ENCODE peak calls at places on chromosomes 5 and 9, in seven cellular contexts. R, L, X, K, Z, O and T are unnamed samples.

GRCh38 chr5:87936667-87937066 is 332.0 kb downstream of the TMEM161B start:
- DNase-seq in R (no peak), L (no peak), X (no peak), K (no peak), Z (no peak), O (no peak), T (no peak)

GRCh38 chr9:92100237-92100911 is 14.8 kb downstream of the SPTLC1 start:
- DNase-seq in R (no peak), L (peak; percentile 78), X (no peak), K (no peak), Z (no peak), O (no peak), T (no peak)

GRCh38 chr9:5510360-5510931 is at the start of gene PDCD1LG2:
- DNase-seq in R (no peak), L (no peak), X (no peak), K (peak; percentile 32), Z (no peak), O (peak; percentile 76), T (no peak)

GRCh38 chr5:922041-922744 is 29.5 kb downstream of the TRIP13 start:
- DNase-seq in R (no peak), L (no peak), X (no peak), K (no peak), Z (no peak), O (no peak), T (no peak)

GRCh38 chr5:79020861-79021561 is 35.9 kb upstream of the ARSB start:
- DNase-seq in R (peak; percentile 27), L (peak; percentile 58), X (peak; percentile 61), K (peak; percentile 33), Z (peak; percentile 18), O (no peak), T (peak; percentile 16)

GRCh38 chr9:94772654-94773303 is 46.3 kb downstream of the AOPEP start:
- DNase-seq in R (no peak), L (no peak), X (no peak), K (peak; percentile 42), Z (no peak), O (no peak), T (no peak)

GRCh38 chr9:78691531-78691930 is 394.6 kb downstream of the PSAT1 start:
- DNase-seq in R (no peak), L (no peak), X (no peak), K (no peak), Z (no peak), O (no peak), T (no peak)

GRCh38 chr5:35248843-35249780 is 18.8 kb upstream of the PRLR start:
- DNase-seq in R (no peak), L (no peak), X (no peak), K (no peak), Z (no peak), O (no peak), T (no peak)

GRCh38 chr9:97307091-97307490 is 368 bp upstream of the CCDC180 start:
- DNase-seq in R (no peak), L (no peak), X (peak; percentile 97), K (peak; percentile 34), Z (peak; percentile 75), O (no peak), T (no peak)

GRCh38 chr9:137083418-137084004 is 3.3 kb upstream of the MAN1B1 start:
- DNase-seq in R (peak; percentile 70), L (peak; percentile 94), X (no peak), K (no peak), Z (peak; percentile 54), O (peak; percentile 66), T (no peak)

DNA sequence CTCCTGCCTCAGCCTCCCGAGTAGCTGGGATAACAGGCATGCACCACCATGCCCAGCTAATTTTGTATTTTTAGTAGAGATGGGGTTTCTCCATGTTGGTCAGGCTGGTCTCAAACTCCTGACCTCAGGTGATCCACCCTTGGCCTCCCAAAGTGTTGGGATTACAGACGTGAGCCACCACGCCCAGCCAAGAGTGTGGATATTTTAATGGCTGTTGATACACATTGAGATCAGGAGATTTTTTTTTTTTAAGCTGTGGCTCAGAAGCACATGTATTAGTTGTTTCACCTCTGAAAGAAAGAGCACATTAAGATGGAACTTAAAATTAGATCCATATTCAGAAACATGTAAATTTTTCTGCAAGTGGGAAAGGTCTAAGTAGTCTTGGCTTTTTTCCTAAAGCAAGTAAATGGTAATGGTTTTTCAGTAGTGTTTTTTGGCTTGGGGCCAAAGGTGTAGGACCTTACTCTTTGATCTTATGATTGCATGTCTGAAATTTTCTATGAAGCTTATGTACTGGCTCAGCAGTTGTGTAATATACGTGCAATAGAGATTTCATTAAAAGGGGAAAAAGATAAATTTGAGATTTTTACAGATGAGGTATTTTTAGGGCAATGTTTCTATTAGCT is 9.9 kb downstream of the RBM27 start:
- DNase-seq in R (peak; percentile 89), L (no peak), X (no peak), K (no peak), Z (no peak), O (no peak), T (no peak)
- TF ChIP-seq JUND in R (no peak), L (no peak), X (no peak), K (no peak), Z (no peak), O (no peak), T (no peak)

GRCh38 chr5:146662229-146662628 is 146.2 kb upstream of the GPR151 start:
- DNase-seq in R (peak; percentile 19), L (peak; percentile 3), X (no peak), K (no peak), Z (no peak), O (no peak), T (no peak)
- TF ChIP-seq JUND in R (no peak), L (no peak), X (no peak), K (no peak), Z (no peak), O (no peak), T (no peak)

GRCh38 chr5:89934069-89934468 is 475.5 kb downstream of the CETN3 start:
- DNase-seq in R (no peak), L (no peak), X (no peak), K (no peak), Z (no peak), O (peak; percentile 13), T (no peak)

GRCh38 chr5:89929173-89929572 is 480.4 kb downstream of the CETN3 start:
- DNase-seq in R (no peak), L (peak; percentile 28), X (no peak), K (no peak), Z (no peak), O (no peak), T (peak; percentile 43)

GRCh38 chr5:89929834-89930233 is 479.7 kb downstream of the CETN3 start:
- DNase-seq in R (no peak), L (no peak), X (no peak), K (no peak), Z (no peak), O (no peak), T (no peak)

GRCh38 chr5:89932771-89933181 is 476.8 kb downstream of the CETN3 start:
- DNase-seq in R (no peak), L (no peak), X (no peak), K (no peak), Z (no peak), O (no peak), T (no peak)

GRCh38 chr5:89930591-89931383 is 478.8 kb downstream of the CETN3 start:
- DNase-seq in R (peak; percentile 4), L (peak; percentile 45), X (no peak), K (no peak), Z (no peak), O (peak; percentile 59), T (no peak)
- TF ChIP-seq JUND in R (no peak), L (peak; percentile 89), X (no peak), K (peak; percentile 96), Z (no peak), O (no peak), T (no peak)

DNA sequence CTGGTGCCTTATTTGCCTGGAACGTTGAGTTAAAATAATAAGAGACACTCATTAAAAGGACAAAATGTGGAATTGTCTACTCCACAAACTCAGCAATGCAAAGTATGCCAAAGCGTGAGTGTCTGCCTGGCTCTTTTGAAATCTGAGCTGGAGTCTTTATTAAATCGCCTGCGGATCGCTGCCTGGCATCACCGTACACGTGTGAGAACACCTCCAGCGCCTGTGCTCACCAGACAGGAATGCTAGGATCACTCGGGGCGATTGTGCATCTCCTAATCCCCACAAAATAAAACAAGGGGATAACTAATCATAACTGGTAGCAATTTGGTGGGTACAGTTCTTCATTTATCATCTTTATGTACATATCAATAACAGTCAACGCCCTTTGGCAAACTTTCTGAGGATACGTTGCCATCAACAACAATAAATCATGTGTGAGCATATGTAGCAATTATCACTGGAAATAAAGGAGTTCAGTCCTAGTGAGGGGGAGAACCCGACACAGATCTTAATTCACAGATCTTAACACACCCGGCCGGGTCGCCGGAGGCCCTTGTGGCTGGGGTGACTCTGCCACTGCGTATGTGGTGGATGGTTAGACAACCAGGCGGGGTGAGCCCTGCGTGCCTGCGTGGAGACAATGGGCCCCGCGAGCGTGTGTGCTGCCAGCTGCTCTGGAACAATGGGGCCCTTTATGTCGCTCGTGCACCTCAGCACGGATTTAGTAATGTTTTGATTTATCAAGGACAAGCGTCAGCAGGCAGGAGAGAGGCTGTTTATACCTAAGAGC is 284.9 kb upstream of the IRX1 start:
- DNase-seq in R (peak; percentile 2), L (no peak), X (no peak), K (no peak), Z (no peak), O (no peak), T (peak; percentile 47)
- TF ChIP-seq JUND in R (no peak), L (no peak), X (no peak), K (peak; percentile 21), Z (no peak), O (no peak), T (no peak)

DNA sequence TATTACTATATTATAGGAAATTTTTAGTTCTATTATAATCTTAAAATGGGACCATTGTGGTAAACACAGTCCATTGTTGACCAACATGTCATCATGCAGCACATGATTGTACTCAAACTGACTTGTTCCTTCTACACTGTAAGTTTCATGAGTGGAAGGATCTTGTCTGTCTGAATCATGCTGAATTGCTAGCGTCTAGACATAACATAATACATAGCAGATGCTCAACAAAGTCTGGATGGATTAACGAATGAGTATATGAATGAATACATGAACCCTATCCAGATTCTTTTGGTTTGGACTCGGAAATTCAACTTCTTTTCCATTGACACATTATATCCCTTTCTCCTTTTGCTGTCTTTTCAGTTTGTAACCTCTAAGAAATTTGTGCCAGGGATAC is 429.2 kb upstream of the SGCD start:
- DNase-seq in R (no peak), L (no peak), X (no peak), K (no peak), Z (no peak), O (no peak), T (no peak)
- TF ChIP-seq JUND in R (no peak), L (no peak), X (no peak), K (no peak), Z (no peak), O (no peak), T (no peak)

DNA sequence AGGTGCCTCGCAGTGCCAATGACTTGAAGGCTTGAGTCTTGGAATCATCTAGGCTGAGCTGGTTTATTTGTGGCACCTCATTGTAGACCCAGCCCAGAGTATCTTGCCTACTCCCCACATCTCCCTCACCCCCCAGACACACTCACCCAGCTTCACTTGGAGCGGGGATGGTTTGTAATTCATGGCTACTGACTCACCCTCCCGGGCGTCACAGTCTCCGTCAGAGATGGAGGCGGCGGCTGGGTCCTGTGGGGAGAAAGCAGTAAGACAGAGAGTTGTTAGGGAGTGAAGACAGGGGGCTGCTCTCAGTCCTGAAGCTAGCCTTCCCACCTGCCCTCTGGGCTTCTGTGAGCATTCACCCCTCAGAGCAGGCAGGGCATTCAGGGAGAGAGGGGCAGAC is 29.0 kb upstream of the MYORG start:
- DNase-seq in R (no peak), L (no peak), X (no peak), K (no peak), Z (no peak), O (no peak), T (no peak)
- TF ChIP-seq JUND in R (no peak), L (no peak), X (no peak), K (no peak), Z (no peak), O (no peak), T (no peak)